ENCODE peak calls at places on chromosomes 1 and 21, in five cellular contexts. E is choroid plexus epithelial cell, I is fibroblast of pulmonary artery, K is H1, G is body of pancreas. S is an unnamed sample.
A peak's percentile ranks its signal among the peaks of the same experiment; 100 is the strongest.

GRCh38 chr1:64769971-64770370 is 25.1 kb downstream of the RAVER2 start:
- DNase-seq in E (no peak), I (no peak), K (no peak), G (no peak), S (no peak)

GRCh38 chr1:64878931-64879710 is 87.2 kb downstream of the JAK1 start:
- DNase-seq in E (peak; percentile 57), I (no peak), K (no peak), G (no peak), S (no peak)

GRCh38 chr1:228050571-228051181 is 31.8 kb upstream of the ARF1 start:
- DNase-seq in E (no peak), I (no peak), K (no peak), G (no peak), S (peak; percentile 60)

GRCh38 chr1:208475449-208475848 is 231.3 kb upstream of the PLXNA2 start:
- DNase-seq in E (peak; percentile 26), I (peak; percentile 6), K (no peak), G (no peak), S (no peak)

GRCh38 chr1:154746620-154747299 is 123.3 kb downstream of the KCNN3 start:
- DNase-seq in E (no peak), I (no peak), K (no peak), G (no peak), S (no peak)

GRCh38 chr1:183989078-183989577 is 48.4 kb downstream of the COLGALT2 start:
- DNase-seq in E (peak; percentile 77), I (peak; percentile 72), K (no peak), G (peak; percentile 7), S (no peak)

GRCh38 chr1:168146160-168146539 is 9.4 kb upstream of the GPR161 start:
- DNase-seq in E (no peak), I (no peak), K (no peak), G (no peak), S (no peak)

GRCh38 chr1:14909273-14909672 is 244.3 kb upstream of the TMEM51 start:
- DNase-seq in E (no peak), I (no peak), K (no peak), G (no peak), S (no peak)

GRCh38 chr1:109254621-109255096 is 5.3 kb downstream of the CELSR2 start:
- DNase-seq in E (no peak), I (no peak), K (no peak), G (no peak), S (no peak)

GRCh38 chr1:212595787-212596714 is 12.5 kb upstream of the ATF3 start:
- DNase-seq in E (peak; percentile 96), I (peak; percentile 95), K (no peak), G (peak; percentile 34), S (no peak)

GRCh38 chr1:53799141-53799540 is 39.0 kb downstream of the NDC1 start:
- DNase-seq in E (no peak), I (no peak), K (no peak), G (no peak), S (no peak)

GRCh38 chr1:229062135-229062534 is 208.8 kb upstream of the RAB4A start:
- DNase-seq in E (no peak), I (no peak), K (no peak), G (no peak), S (no peak)

GRCh38 chr1:197912739-197913494 is 4.3 kb upstream of the LHX9 start:
- DNase-seq in E (no peak), I (no peak), K (peak; percentile 63), G (no peak), S (no peak)

GRCh38 chr21:42478504-42478903 is 17.5 kb downstream of the RSPH1 start:
- DNase-seq in E (no peak), I (no peak), K (no peak), G (no peak), S (no peak)
- TF ChIP-seq CTCF in E (no peak), I (no peak), K (no peak), G (no peak), S (no peak)

GRCh38 chr1:181906631-181907030 is 154.9 kb downstream of the ZNF648 start:
- DNase-seq in E (no peak), I (no peak), K (no peak), G (no peak), S (no peak)

GRCh38 chr1:181905944-181906597 is 155.4 kb downstream of the ZNF648 start:
- DNase-seq in E (no peak), I (no peak), K (no peak), G (no peak), S (no peak)

GRCh38 chr1:181909010-181909409 is 152.5 kb downstream of the ZNF648 start:
- DNase-seq in E (no peak), I (no peak), K (no peak), G (no peak), S (no peak)

GRCh38 chr1:181911715-181912114 is 149.8 kb downstream of the ZNF648 start:
- DNase-seq in E (no peak), I (no peak), K (no peak), G (no peak), S (no peak)

GRCh38 chr1:181910905-181911304 is 150.6 kb downstream of the ZNF648 start:
- DNase-seq in E (no peak), I (no peak), K (no peak), G (no peak), S (no peak)
- TF ChIP-seq CTCF in E (no peak), I (no peak), K (peak; percentile 30), G (no peak), S (peak; percentile 46)

DNA sequence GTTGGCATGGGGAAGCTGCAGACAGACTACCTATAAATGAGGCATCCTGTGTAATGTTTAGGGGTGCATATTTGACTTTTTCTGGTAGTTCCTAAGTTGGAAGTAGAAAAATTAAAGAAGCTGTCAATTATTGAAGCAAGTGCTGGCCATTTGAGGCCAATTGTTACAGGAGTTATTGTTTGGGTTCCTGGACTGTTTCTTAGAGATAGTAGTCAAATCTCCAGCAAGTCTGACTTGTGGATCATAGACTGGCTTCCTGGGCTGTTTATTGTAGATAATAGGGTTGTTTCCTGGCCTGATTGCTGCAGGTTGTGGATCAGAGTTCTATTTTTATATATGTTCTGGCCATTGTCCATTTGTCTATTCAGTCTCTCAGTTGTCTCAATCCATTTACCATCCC is 31.5 kb upstream of the DNAH14 start:
- DNase-seq in E (no peak), I (no peak), K (no peak), G (no peak), S (no peak)
- TF ChIP-seq CTCF in E (no peak), I (no peak), K (no peak), G (no peak), S (no peak)

DNA sequence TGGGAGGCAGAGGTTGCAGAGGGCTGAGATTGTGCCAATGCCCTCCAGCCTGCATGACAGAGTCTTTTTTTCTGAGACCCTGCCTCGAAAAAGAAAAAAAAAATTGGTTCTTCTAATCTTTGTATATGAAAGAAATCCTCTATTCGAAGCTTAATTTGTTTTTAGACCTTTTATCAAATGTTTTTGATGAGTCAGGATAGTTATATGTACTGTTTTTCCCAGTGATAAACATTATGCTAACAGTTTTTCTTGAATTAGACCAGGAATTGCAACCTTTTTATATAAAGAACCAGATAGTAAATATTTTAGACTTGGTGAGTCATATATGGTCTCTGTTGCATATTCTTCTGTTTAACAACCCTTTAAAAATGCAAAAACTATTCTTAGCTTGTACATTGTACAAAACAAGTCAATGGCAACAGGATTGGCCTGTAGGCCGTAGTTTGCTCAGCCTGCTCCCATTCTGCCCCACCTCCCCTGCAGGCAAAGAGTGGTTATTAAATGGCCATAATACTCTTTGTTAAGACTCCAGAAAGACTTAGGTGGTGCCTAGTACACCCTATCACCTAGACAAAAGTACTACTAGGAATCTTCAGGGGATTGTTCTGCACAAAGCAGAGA is 45.2 kb downstream of the LYST start:
- DNase-seq in E (peak; percentile 67), I (peak; percentile 58), K (no peak), G (no peak), S (no peak)
- TF ChIP-seq CTCF in E (no peak), I (no peak), K (no peak), G (no peak), S (no peak)

GRCh38 chr1:160742428-160743127 is 3.5 kb downstream of the SLAMF7 start:
- DNase-seq in E (no peak), I (no peak), K (no peak), G (no peak), S (no peak)

GRCh38 chr1:160740133-160740688 is 1.2 kb downstream of the SLAMF7 start:
- DNase-seq in E (no peak), I (no peak), K (no peak), G (no peak), S (no peak)

GRCh38 chr1:160743266-160743665 is 4.2 kb downstream of the SLAMF7 start:
- DNase-seq in E (no peak), I (no peak), K (no peak), G (no peak), S (no peak)

GRCh38 chr1:160741092-160741501 is 2.0 kb downstream of the SLAMF7 start:
- DNase-seq in E (no peak), I (no peak), K (no peak), G (no peak), S (no peak)

DNA sequence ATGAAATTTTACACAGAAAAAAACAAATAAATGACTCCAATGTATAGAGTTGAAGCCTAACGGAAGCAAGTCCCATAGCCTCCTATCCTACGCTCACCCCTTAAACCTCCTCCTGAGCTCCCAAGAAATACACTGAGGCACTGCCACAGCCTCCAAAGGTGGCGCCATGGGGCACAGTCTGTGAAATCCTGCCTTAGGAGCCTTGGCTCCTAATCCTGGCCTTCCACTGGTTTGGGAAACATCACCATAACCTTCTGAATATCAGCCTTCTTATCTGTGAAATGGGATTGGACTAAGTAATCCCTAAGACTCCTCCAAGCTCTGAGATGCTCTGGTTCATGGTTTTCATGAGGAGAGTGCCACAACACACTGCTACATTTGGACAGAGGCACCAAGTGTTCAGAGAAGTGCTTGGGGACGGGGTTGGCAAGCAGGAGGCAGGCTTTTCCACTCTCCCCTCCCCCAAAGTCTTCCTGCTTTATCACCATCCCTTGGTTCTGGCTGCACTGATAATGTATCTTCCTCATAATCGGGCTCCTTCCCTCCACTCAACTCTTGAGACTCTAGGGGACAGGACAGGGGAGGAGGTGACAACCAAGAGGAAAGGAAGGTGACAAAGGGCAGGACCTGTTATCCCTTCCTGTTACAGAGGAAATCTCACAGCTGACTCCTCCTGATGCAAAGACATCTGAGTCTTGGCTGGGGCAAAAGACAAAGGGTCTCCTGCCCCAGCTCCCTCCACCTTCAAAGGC is 2.7 kb downstream of the SLAMF7 start:
- DNase-seq in E (no peak), I (no peak), K (no peak), G (no peak), S (no peak)
- TF ChIP-seq CTCF in E (no peak), I (no peak), K (peak; percentile 23), G (no peak), S (no peak)

DNA sequence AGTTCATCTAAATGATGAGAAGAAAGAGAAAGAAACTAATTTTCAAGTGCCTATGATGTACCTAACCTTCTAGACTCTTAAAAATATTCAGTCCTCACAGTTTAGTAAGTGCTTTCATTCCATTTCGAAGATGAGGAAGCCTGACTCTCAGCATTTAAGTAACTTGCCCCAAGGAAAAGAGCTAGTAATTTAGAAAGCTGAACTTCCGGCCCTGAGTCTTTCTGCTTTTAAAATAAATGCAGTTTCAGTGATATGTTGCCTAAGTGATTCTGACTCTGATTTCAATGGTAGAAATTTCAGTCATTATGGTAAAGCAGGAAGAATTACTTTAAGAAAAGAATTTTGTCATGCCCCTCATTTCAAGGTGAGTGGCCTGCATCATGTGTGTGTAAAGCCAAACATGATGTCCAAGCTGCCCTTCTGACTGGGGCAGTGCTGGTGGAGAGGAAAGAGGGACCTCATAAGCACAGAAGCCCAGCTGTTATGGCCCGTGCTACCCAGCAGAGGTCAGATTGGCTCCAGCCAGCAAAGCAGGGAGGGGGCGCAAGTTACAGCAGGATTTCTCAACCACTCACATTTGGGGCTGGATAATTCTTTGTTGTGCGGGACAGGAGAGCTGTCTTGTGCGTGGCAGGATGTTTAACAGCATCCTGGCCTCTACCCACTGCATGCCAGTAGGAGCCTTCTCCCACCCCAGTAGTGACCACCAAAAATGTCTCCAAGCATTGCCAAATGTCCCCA is 10.7 kb downstream of the ATP1A4 start:
- DNase-seq in E (peak; percentile 69), I (peak; percentile 40), K (peak; percentile 73), G (peak; percentile 11), S (no peak)
- TF ChIP-seq CTCF in E (peak; percentile 75), I (peak; percentile 49), K (peak; percentile 98), G (no peak), S (peak; percentile 64)

GRCh38 chr1:204216880-204217647 is 3.3 kb upstream of the GOLT1A start:
- DNase-seq in E (no peak), I (no peak), K (no peak), G (no peak), S (no peak)
- TF ChIP-seq CTCF in E (no peak), I (no peak), K (no peak), G (no peak), S (no peak)